ENCODE peak calls at places on chromosomes 12 and 14, in nine cellular contexts. T, W, Q, V, H, G, M, U and I are unnamed samples.
A peak's percentile ranks its signal among the peaks of the same experiment; 100 is the strongest.

GRCh38 chr14:56379956-56380355 is 199.6 kb upstream of the TMEM260 start:
- DNase-seq in T (no peak), W (no peak), Q (no peak), V (no peak), H (no peak), G (no peak), M (no peak), U (no peak), I (no peak)

GRCh38 chr14:105305350-105305749 is 4.5 kb upstream of the BRF1 start:
- DNase-seq in T (no peak), W (no peak), Q (no peak), V (no peak), H (peak; percentile 43), G (no peak), M (no peak), U (no peak), I (no peak)

GRCh38 chr12:89087149-89087834 is 265.0 kb downstream of the DUSP6 start:
- DNase-seq in T (no peak), W (peak; percentile 24), Q (peak; percentile 35), V (peak; percentile 75), H (no peak), G (no peak), M (no peak), U (no peak), I (peak; percentile 10)

GRCh38 chr14:91352696-91353692 is 64.6 kb downstream of the CCDC88C start:
- DNase-seq in T (no peak), W (no peak), Q (no peak), V (no peak), H (no peak), G (no peak), M (no peak), U (no peak), I (no peak)

GRCh38 chr14:88834883-88835431 is 10.5 kb downstream of the TTC8 start:
- DNase-seq in T (no peak), W (no peak), Q (peak; percentile 76), V (no peak), H (no peak), G (no peak), M (no peak), U (no peak), I (no peak)

GRCh38 chr14:55701638-55702037 is 121.6 kb downstream of the KTN1 start:
- DNase-seq in T (no peak), W (peak; percentile 26), Q (no peak), V (no peak), H (no peak), G (no peak), M (no peak), U (no peak), I (no peak)

GRCh38 chr12:87848248-87848868 is 180.8 kb downstream of the C12orf50 start:
- DNase-seq in T (no peak), W (no peak), Q (peak; percentile 73), V (no peak), H (peak; percentile 20), G (no peak), M (peak; percentile 38), U (no peak), I (no peak)

GRCh38 chr14:70177092-70177491 is 11.7 kb downstream of the SLC8A3 start:
- DNase-seq in T (no peak), W (no peak), Q (no peak), V (no peak), H (no peak), G (no peak), M (no peak), U (no peak), I (no peak)

GRCh38 chr14:95500772-95501401 is 15.6 kb downstream of the SYNE3 start:
- DNase-seq in T (no peak), W (no peak), Q (peak; percentile 73), V (peak; percentile 51), H (no peak), G (no peak), M (peak; percentile 65), U (no peak), I (no peak)

GRCh38 chr12:105317453-105317852 is 13.0 kb upstream of the C12orf75 start:
- DNase-seq in T (no peak), W (no peak), Q (no peak), V (no peak), H (no peak), G (no peak), M (no peak), U (no peak), I (no peak)

DNA sequence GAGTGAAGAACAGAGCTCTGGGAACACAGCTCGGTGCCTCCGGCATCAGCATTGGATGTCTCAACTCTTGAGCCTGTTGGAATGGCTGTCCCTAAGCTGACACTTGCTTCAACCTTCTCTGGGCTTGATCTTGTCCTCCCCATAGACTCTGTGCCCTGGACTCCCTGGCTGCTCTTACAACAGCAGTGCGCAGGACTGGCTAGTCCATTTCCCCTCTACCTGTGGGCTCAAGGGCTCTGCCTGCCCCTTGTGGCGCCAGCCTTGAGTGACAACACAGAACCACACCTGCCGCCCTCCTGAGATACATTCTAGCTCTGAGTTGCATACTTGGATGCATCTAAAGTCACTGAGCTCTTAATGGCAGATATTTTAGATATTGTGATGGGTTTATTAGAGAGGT is 6.2 kb downstream of the CRADD start:
- DNase-seq in T (no peak), W (no peak), Q (no peak), V (no peak), H (no peak), G (no peak), M (no peak), U (no peak), I (no peak)
- TF ChIP-seq CTCF in T (no peak), W (no peak), Q (no peak), V (no peak), H (no peak), G (no peak), M (no peak), U (no peak), I (no peak)

GRCh38 chr12:116520225-116520624 is 39.0 kb upstream of the MAP1LC3B2 start:
- DNase-seq in T (no peak), W (no peak), Q (no peak), V (no peak), H (no peak), G (no peak), M (no peak), U (no peak), I (no peak)

GRCh38 chr12:116524311-116524710 is 34.9 kb upstream of the MAP1LC3B2 start:
- DNase-seq in T (no peak), W (no peak), Q (no peak), V (no peak), H (no peak), G (no peak), M (no peak), U (no peak), I (no peak)

GRCh38 chr12:116517431-116518045 is 41.6 kb upstream of the MAP1LC3B2 start:
- DNase-seq in T (no peak), W (no peak), Q (no peak), V (no peak), H (no peak), G (no peak), M (no peak), U (no peak), I (no peak)

GRCh38 chr12:116524964-116525379 is 34.2 kb upstream of the MAP1LC3B2 start:
- DNase-seq in T (no peak), W (no peak), Q (no peak), V (no peak), H (no peak), G (no peak), M (no peak), U (no peak), I (no peak)

GRCh38 chr12:116520801-116521471 is 38.2 kb upstream of the MAP1LC3B2 start:
- DNase-seq in T (peak; percentile 72), W (no peak), Q (peak; percentile 29), V (no peak), H (no peak), G (no peak), M (no peak), U (no peak), I (no peak)
- TF ChIP-seq POLR2AphosphoS5 in T (peak; percentile 52), W (no peak), Q (no peak), V (no peak), H (no peak), G (no peak), M (no peak), U (no peak), I (no peak)

GRCh38 chr12:3492868-3493224 is 1.8 kb downstream of the PRMT8 start:
- DNase-seq in T (no peak), W (no peak), Q (no peak), V (no peak), H (no peak), G (no peak), M (no peak), U (no peak), I (no peak)

GRCh38 chr12:3489057-3489456 is 1.9 kb upstream of the PRMT8 start:
- DNase-seq in T (no peak), W (no peak), Q (no peak), V (no peak), H (no peak), G (no peak), M (no peak), U (no peak), I (no peak)

GRCh38 chr12:3491938-3492867 is 1.2 kb downstream of the PRMT8 start:
- DNase-seq in T (peak; percentile 57), W (no peak), Q (peak; percentile 48), V (peak; percentile 31), H (peak; percentile 2), G (no peak), M (no peak), U (no peak), I (peak; percentile 19)

GRCh38 chr12:3493225-3494049 is 2.4 kb downstream of the PRMT8 start:
- DNase-seq in T (no peak), W (no peak), Q (no peak), V (no peak), H (no peak), G (no peak), M (no peak), U (no peak), I (no peak)

GRCh38 chr12:3490848-3491382 is at the start of gene PRMT8:
- DNase-seq in T (no peak), W (no peak), Q (no peak), V (no peak), H (no peak), G (no peak), M (no peak), U (no peak), I (no peak)
- H3K4me3 ChIP-seq in T (no peak within 1 kb of the TSS), W (peak within 1 kb of the TSS; percentile 9), Q (no peak within 1 kb of the TSS), V (no peak within 1 kb of the TSS), H (no peak within 1 kb of the TSS), G (no peak within 1 kb of the TSS), M (no peak within 1 kb of the TSS), U (no peak within 1 kb of the TSS), I (no peak within 1 kb of the TSS)

DNA sequence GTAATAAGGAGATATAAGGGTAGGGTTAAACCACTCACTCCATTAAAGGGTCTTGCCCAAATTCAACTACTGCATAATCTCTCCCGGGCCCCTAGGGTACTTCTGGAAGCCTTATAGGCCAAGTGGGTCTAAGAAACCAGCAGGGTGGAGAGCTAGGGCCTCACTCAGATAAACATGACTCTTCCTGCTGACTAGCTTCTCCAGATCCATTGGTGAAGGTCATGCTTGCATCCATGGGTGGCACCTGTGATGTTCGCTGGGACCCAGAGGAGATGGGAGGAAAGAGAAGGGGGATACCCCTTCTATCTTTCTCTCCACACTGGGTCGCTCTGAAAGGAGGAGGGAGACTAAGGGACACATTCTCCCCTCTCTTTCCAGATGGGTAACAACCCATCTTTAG is 36.1 kb upstream of the HIGD1C start:
- DNase-seq in T (no peak), W (no peak), Q (no peak), V (no peak), H (no peak), G (no peak), M (no peak), U (no peak), I (no peak)
- TF ChIP-seq CTCF in T (no peak), W (no peak), Q (no peak), V (no peak), H (no peak), G (no peak), M (no peak), U (no peak), I (no peak)

GRCh38 chr14:52052991-52053390 is 15.9 kb downstream of the NID2 start:
- DNase-seq in T (no peak), W (no peak), Q (no peak), V (no peak), H (no peak), G (no peak), M (no peak), U (no peak), I (no peak)
- TF ChIP-seq POLR2AphosphoS5 in T (no peak), W (peak; percentile 23), Q (no peak), V (no peak), H (no peak), G (no peak), M (no peak), U (no peak), I (no peak)